ENCODE peak calls at places on chromosome 20, in eight cellular contexts. One of them, this sample, is unnamed.

GRCh38 chr20:56566621-56567020 is 33.6 kb downstream of the FAM209B start:
- DNase-seq in stomach: no peak
- DNase-seq in A549: no peak
- DNase-seq in H1: no peak
- DNase-seq in ovary: no peak
- DNase-seq in tibial nerve: no peak
- DNase-seq in transverse colon: no peak
- DNase-seq in suprapubic skin: no peak
- DNase-seq in this sample: no peak

GRCh38 chr20:10536531-10536930 is 101.4 kb downstream of the SLX4IP start:
- DNase-seq in stomach: peak
- DNase-seq in A549: no peak
- DNase-seq in H1: peak
- DNase-seq in ovary: no peak
- DNase-seq in tibial nerve: no peak
- DNase-seq in transverse colon: no peak
- DNase-seq in suprapubic skin: no peak
- DNase-seq in this sample: no peak

GRCh38 chr20:48002517-48002970 is 217.3 kb upstream of the SULF2 start:
- DNase-seq in stomach: no peak
- DNase-seq in A549: no peak
- DNase-seq in H1: no peak
- DNase-seq in ovary: no peak
- DNase-seq in tibial nerve: no peak
- DNase-seq in transverse colon: no peak
- DNase-seq in suprapubic skin: no peak
- DNase-seq in this sample: no peak

GRCh38 chr20:24437322-24438090 is 31.9 kb upstream of the SYNDIG1 start:
- DNase-seq in stomach: no peak
- DNase-seq in A549: no peak
- DNase-seq in H1: no peak
- DNase-seq in ovary: no peak
- DNase-seq in tibial nerve: no peak
- DNase-seq in transverse colon: no peak
- DNase-seq in suprapubic skin: no peak
- DNase-seq in this sample: no peak

GRCh38 chr20:4962257-4962855 is 39.0 kb downstream of the SLC23A2 start:
- DNase-seq in stomach: no peak
- DNase-seq in A549: no peak
- DNase-seq in H1: no peak
- DNase-seq in ovary: no peak
- DNase-seq in tibial nerve: no peak
- DNase-seq in transverse colon: no peak
- DNase-seq in suprapubic skin: no peak
- DNase-seq in this sample: no peak

GRCh38 chr20:47008842-47009518 is 114.3 kb downstream of the EYA2 start:
- DNase-seq in stomach: no peak
- DNase-seq in A549: no peak
- DNase-seq in H1: no peak
- DNase-seq in ovary: no peak
- DNase-seq in tibial nerve: no peak
- DNase-seq in transverse colon: no peak
- DNase-seq in suprapubic skin: no peak
- DNase-seq in this sample: no peak

GRCh38 chr20:59620860-59621485 is 16.6 kb downstream of the PHACTR3 start:
- DNase-seq in stomach: no peak
- DNase-seq in A549: no peak
- DNase-seq in H1: no peak
- DNase-seq in ovary: no peak
- DNase-seq in tibial nerve: no peak
- DNase-seq in transverse colon: no peak
- DNase-seq in suprapubic skin: no peak
- DNase-seq in this sample: no peak

GRCh38 chr20:58598271-58599015 is 52.6 kb upstream of the STX16 start:
- DNase-seq in stomach: no peak
- DNase-seq in A549: no peak
- DNase-seq in H1: no peak
- DNase-seq in ovary: peak
- DNase-seq in tibial nerve: peak
- DNase-seq in transverse colon: peak
- DNase-seq in suprapubic skin: no peak
- DNase-seq in this sample: peak

GRCh38 chr20:14193443-14193842 is 144.0 kb downstream of the FLRT3 start:
- DNase-seq in stomach: no peak
- DNase-seq in A549: no peak
- DNase-seq in H1: no peak
- DNase-seq in ovary: no peak
- DNase-seq in tibial nerve: no peak
- DNase-seq in transverse colon: no peak
- DNase-seq in suprapubic skin: no peak
- DNase-seq in this sample: no peak

DNA sequence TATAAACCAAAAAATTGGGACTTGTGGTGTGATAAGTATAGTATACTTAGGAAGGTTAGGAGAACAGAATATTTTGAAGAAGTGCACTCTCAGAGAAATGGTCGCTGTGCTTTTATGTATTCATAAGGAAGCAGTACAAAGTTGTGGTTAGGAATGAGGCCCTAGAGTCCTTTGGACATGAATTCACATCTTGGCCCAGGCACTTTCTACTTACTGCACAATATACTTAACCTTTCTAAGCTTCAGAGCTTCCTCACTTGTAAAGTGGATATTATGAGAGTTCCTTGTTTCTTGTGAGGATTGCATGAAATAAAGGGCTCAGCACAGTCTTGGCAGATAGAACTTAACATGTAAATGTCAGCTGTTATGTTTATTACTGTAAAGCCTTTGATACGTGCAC is 21.0 kb upstream of the SERINC3 start:
- DNase-seq in stomach: no peak
- DNase-seq in A549: no peak
- DNase-seq in H1: no peak
- DNase-seq in ovary: no peak
- DNase-seq in tibial nerve: no peak
- DNase-seq in transverse colon: no peak
- DNase-seq in suprapubic skin: no peak
- DNase-seq in this sample: no peak
- TF ChIP-seq EP300 in stomach: no peak
- TF ChIP-seq EP300 in A549: no peak
- TF ChIP-seq EP300 in H1: no peak
- TF ChIP-seq EP300 in ovary: no peak
- TF ChIP-seq EP300 in tibial nerve: no peak
- TF ChIP-seq EP300 in transverse colon: no peak
- TF ChIP-seq EP300 in suprapubic skin: no peak
- TF ChIP-seq EP300 in this sample: no peak

GRCh38 chr20:17678886-17679285 is 3.2 kb downstream of the RRBP1 start:
- DNase-seq in stomach: no peak
- DNase-seq in A549: no peak
- DNase-seq in H1: no peak
- DNase-seq in ovary: no peak
- DNase-seq in tibial nerve: no peak
- DNase-seq in transverse colon: no peak
- DNase-seq in suprapubic skin: no peak
- DNase-seq in this sample: no peak

GRCh38 chr20:17681741-17682102 is 320 bp downstream of the RRBP1 start:
- DNase-seq in stomach: no peak
- DNase-seq in A549: no peak
- DNase-seq in H1: no peak
- DNase-seq in ovary: no peak
- DNase-seq in tibial nerve: no peak
- DNase-seq in transverse colon: no peak
- DNase-seq in suprapubic skin: no peak
- DNase-seq in this sample: no peak

GRCh38 chr20:17680836-17681740 is 954 bp downstream of the RRBP1 start:
- DNase-seq in stomach: peak
- DNase-seq in A549: peak
- DNase-seq in H1: no peak
- DNase-seq in ovary: peak
- DNase-seq in tibial nerve: peak
- DNase-seq in transverse colon: peak
- DNase-seq in suprapubic skin: peak
- DNase-seq in this sample: peak

GRCh38 chr20:17679786-17680127 is 2.3 kb downstream of the RRBP1 start:
- DNase-seq in stomach: no peak
- DNase-seq in A549: peak
- DNase-seq in H1: no peak
- DNase-seq in ovary: no peak
- DNase-seq in tibial nerve: no peak
- DNase-seq in transverse colon: no peak
- DNase-seq in suprapubic skin: no peak
- DNase-seq in this sample: no peak

DNA sequence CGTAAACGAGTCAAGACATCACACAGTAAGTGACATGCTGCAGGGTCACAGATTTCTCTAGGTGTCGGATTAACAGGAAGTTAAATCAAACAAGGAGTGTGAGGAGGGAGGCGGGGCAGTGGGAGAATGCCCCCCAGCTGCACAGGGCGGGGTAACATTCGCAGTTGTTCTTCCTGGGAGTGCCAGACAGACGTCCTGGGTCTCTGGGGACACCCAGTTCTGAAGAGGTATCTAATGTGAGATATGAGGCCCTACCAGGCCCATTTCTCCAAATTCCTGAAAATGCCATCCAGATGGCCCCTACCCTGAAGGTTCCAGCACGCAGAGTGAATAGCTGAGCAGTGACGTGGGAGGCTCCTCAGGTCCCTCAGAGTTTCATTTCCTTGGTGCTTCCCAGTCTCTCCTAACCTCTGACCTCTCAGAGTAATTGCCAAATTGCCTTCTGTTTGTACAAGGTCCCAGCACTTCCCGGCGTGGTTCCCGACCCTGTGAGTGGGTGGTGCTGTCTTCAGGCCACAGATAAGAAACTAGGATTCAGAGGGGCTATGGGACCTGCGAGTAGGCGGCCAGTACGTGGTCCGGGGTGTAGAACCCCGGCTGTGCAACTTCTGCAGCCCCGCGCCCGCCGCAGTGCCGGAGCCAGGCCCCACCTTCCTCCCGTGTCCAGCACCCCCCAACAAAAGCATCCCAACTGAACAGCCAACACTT is 1.8 kb downstream of the RRBP1 start:
- DNase-seq in stomach: peak
- DNase-seq in A549: peak
- DNase-seq in H1: no peak
- DNase-seq in ovary: peak
- DNase-seq in tibial nerve: peak
- DNase-seq in transverse colon: peak
- DNase-seq in suprapubic skin: peak
- DNase-seq in this sample: peak
- H3K27ac ChIP-seq in stomach: peak
- H3K27ac ChIP-seq in A549: peak
- H3K27ac ChIP-seq in H1: peak
- H3K27ac ChIP-seq in ovary: peak
- H3K27ac ChIP-seq in tibial nerve: peak
- H3K27ac ChIP-seq in transverse colon: peak
- H3K27ac ChIP-seq in suprapubic skin: peak
- H3K27ac ChIP-seq in this sample: peak

GRCh38 chr20:37316116-37316774 is 26.8 kb downstream of the MANBAL start:
- DNase-seq in stomach: peak
- DNase-seq in A549: no peak
- DNase-seq in H1: no peak
- DNase-seq in ovary: no peak
- DNase-seq in tibial nerve: no peak
- DNase-seq in transverse colon: peak
- DNase-seq in suprapubic skin: no peak
- DNase-seq in this sample: no peak
- TF ChIP-seq EP300 in stomach: no peak
- TF ChIP-seq EP300 in A549: no peak
- TF ChIP-seq EP300 in H1: no peak
- TF ChIP-seq EP300 in ovary: no peak
- TF ChIP-seq EP300 in tibial nerve: no peak
- TF ChIP-seq EP300 in transverse colon: no peak
- TF ChIP-seq EP300 in suprapubic skin: no peak
- TF ChIP-seq EP300 in this sample: no peak

GRCh38 chr20:3765171-3765887 is 2.2 kb downstream of the ADISSP start:
- DNase-seq in stomach: no peak
- DNase-seq in A549: no peak
- DNase-seq in H1: no peak
- DNase-seq in ovary: no peak
- DNase-seq in tibial nerve: no peak
- DNase-seq in transverse colon: no peak
- DNase-seq in suprapubic skin: no peak
- DNase-seq in this sample: no peak
- H3K27ac ChIP-seq in stomach: no peak
- H3K27ac ChIP-seq in A549: no peak
- H3K27ac ChIP-seq in H1: no peak
- H3K27ac ChIP-seq in ovary: peak
- H3K27ac ChIP-seq in tibial nerve: no peak
- H3K27ac ChIP-seq in transverse colon: peak
- H3K27ac ChIP-seq in suprapubic skin: no peak
- H3K27ac ChIP-seq in this sample: peak

GRCh38 chr20:63706852-63707557 is 771 bp downstream of the ARFRP1 start:
- DNase-seq in stomach: no peak
- DNase-seq in A549: no peak
- DNase-seq in H1: no peak
- DNase-seq in ovary: peak
- DNase-seq in tibial nerve: no peak
- DNase-seq in transverse colon: peak
- DNase-seq in suprapubic skin: peak
- DNase-seq in this sample: peak

GRCh38 chr20:63711085-63711645 is 3.3 kb downstream of the ZGPAT start:
- DNase-seq in stomach: no peak
- DNase-seq in A549: no peak
- DNase-seq in H1: no peak
- DNase-seq in ovary: peak
- DNase-seq in tibial nerve: no peak
- DNase-seq in transverse colon: no peak
- DNase-seq in suprapubic skin: peak
- DNase-seq in this sample: peak

GRCh38 chr20:63708301-63709148 is 686 bp downstream of the ZGPAT start:
- DNase-seq in stomach: no peak
- DNase-seq in A549: no peak
- DNase-seq in H1: no peak
- DNase-seq in ovary: no peak
- DNase-seq in tibial nerve: no peak
- DNase-seq in transverse colon: no peak
- DNase-seq in suprapubic skin: peak
- DNase-seq in this sample: peak

GRCh38 chr20:63707558-63708300 is at the start of the genes ARFRP1 and ZGPAT:
- DNase-seq in stomach: peak
- DNase-seq in A549: peak
- DNase-seq in H1: no peak
- DNase-seq in ovary: peak
- DNase-seq in tibial nerve: peak
- DNase-seq in transverse colon: peak
- DNase-seq in suprapubic skin: peak
- DNase-seq in this sample: peak

DNA sequence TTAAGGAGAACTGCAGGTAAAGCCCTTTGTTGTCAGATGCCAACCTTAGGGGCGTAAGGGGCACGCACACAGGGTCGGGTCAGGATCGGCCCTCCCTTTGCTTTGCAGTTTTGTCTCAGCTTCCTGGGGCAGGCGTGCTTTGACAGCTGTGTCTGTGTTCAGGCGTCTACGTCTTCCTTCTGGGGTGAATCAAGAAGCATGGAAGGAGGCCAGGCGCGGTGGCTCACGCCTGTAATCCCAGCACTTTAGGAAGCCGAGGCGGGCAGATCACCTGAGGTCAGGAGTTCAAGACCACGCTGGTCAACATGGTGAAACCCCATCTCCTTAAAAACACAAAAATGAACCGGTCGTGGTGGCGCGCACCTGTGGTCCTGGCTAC is 1.3 kb downstream of the ZGPAT start:
- DNase-seq in stomach: no peak
- DNase-seq in A549: no peak
- DNase-seq in H1: no peak
- DNase-seq in ovary: peak
- DNase-seq in tibial nerve: no peak
- DNase-seq in transverse colon: no peak
- DNase-seq in suprapubic skin: peak
- DNase-seq in this sample: peak
- TF ChIP-seq EP300 in stomach: no peak
- TF ChIP-seq EP300 in A549: no peak
- TF ChIP-seq EP300 in H1: no peak
- TF ChIP-seq EP300 in ovary: no peak
- TF ChIP-seq EP300 in tibial nerve: no peak
- TF ChIP-seq EP300 in transverse colon: no peak
- TF ChIP-seq EP300 in suprapubic skin: no peak
- TF ChIP-seq EP300 in this sample: no peak